ENCODE peak calls at places on chromosomes 4 and X, in eight cellular contexts. B, F, H, W, A, J, U and T are unnamed samples.

GRCh38 chr4:10703146-10703545 is 18.6 kb upstream of the CLNK start:
- DNase-seq in B (no peak), F (no peak), H (no peak), W (no peak), A (no peak), J (no peak), U (no peak), T (no peak)

GRCh38 chr4:107586321-107586720 is 133.7 kb downstream of the PAPSS1 start:
- DNase-seq in B (no peak), F (no peak), H (no peak), W (no peak), A (no peak), J (no peak), U (no peak), T (no peak)

GRCh38 chrX:119760026-119760902 is 1.9 kb downstream of the SOWAHD start:
- DNase-seq in B (no peak), F (no peak), H (no peak), W (no peak), A (no peak), J (no peak), U (no peak), T (peak)

GRCh38 chr4:163395758-163396157 is 52.1 kb downstream of the NPY5R start:
- DNase-seq in B (no peak), F (peak), H (no peak), W (no peak), A (no peak), J (no peak), U (no peak), T (no peak)

GRCh38 chr4:182608525-182608924 is 308.7 kb downstream of the DCTD start:
- DNase-seq in B (no peak), F (no peak), H (no peak), W (no peak), A (no peak), J (no peak), U (no peak), T (no peak)

GRCh38 chrX:68681443-68681941 is 34.0 kb downstream of the STARD8 start:
- DNase-seq in B (no peak), F (no peak), H (peak), W (no peak), A (no peak), J (peak), U (no peak), T (no peak)

GRCh38 chrX:19678941-19679340 is 163.6 kb upstream of the MAP3K15 start:
- DNase-seq in B (no peak), F (no peak), H (no peak), W (no peak), A (no peak), J (no peak), U (no peak), T (no peak)

GRCh38 chr4:188869581-188869980 is 730.3 kb downstream of the TRIML1 start:
- DNase-seq in B (no peak), F (no peak), H (peak), W (no peak), A (no peak), J (peak), U (no peak), T (no peak)

GRCh38 chr4:80202784-80203553 is 5.7 kb downstream of the PRDM8 start:
- DNase-seq in B (peak), F (peak), H (peak), W (peak), A (no peak), J (peak), U (peak), T (peak)

GRCh38 chr4:83329521-83330105 is 5.0 kb downstream of the HPSE start:
- DNase-seq in B (no peak), F (peak), H (no peak), W (no peak), A (no peak), J (no peak), U (no peak), T (no peak)